ENCODE peak calls at places on chromosome 15, in four cellular contexts. O is fibroblast of villous mesenchyme, P is IMR-90, M is breast epithelium. L is an unnamed sample.

GRCh38 chr15:69056365-69056764 is 41.9 kb downstream of the NOX5 start:
- DNase-seq in O (no peak), P (no peak), M (no peak), L (no peak)

GRCh38 chr15:68550004-68550403 is 28.8 kb upstream of the CORO2B start:
- DNase-seq in O (no peak), P (no peak), M (no peak), L (no peak)

GRCh38 chr15:29945943-29946591 is 123.8 kb upstream of the TJP1 start:
- DNase-seq in O (no peak), P (peak), M (no peak), L (peak)

GRCh38 chr15:80325206-80325605 is 73.2 kb upstream of the CTXND1 start:
- DNase-seq in O (peak), P (no peak), M (no peak), L (peak)

GRCh38 chr15:62269504-62269903 is 104.4 kb upstream of the C2CD4B start:
- DNase-seq in O (peak), P (no peak), M (no peak), L (no peak)

GRCh38 chr15:28003302-28004037 is 95.6 kb downstream of the OCA2 start:
- DNase-seq in O (no peak), P (no peak), M (no peak), L (no peak)

GRCh38 chr15:67063689-67064606 is 1.5 kb upstream of the SMAD3 start:
- DNase-seq in O (peak), P (peak), M (no peak), L (no peak)

GRCh38 chr15:101329309-101329863 is 34.3 kb upstream of the SNRPA1 start:
- DNase-seq in O (no peak), P (no peak), M (no peak), L (no peak)

GRCh38 chr15:67941643-67942315 is 101.9 kb upstream of the RNU6-1 start:
- DNase-seq in O (peak), P (peak), M (no peak), L (peak)

GRCh38 chr15:34791701-34792100 is 3.6 kb downstream of the ACTC1 start:
- DNase-seq in O (no peak), P (peak), M (no peak), L (no peak)

GRCh38 chr15:82126346-82126745 is 80.5 kb upstream of the MEX3B start:
- DNase-seq in O (no peak), P (no peak), M (no peak), L (no peak)

GRCh38 chr15:88331291-88331690 is 74.8 kb upstream of the NTRK3 start:
- DNase-seq in O (no peak), P (peak), M (no peak), L (peak)

GRCh38 chr15:50765202-50765967 is at the start of gene SPPL2A:
- DNase-seq in O (peak), P (peak), M (peak), L (peak)
- TF ChIP-seq CTCF in O (no peak), P (no peak), M (no peak), L (no peak)

GRCh38 chr15:26889298-26889898 is 22.5 kb downstream of the GABRA5 start:
- DNase-seq in O (peak), P (peak), M (no peak), L (peak)
- TF ChIP-seq CTCF in O (peak), P (peak), M (peak), L (peak)

GRCh38 chr15:72117698-72118399 is at the start of gene MYO9A:
- DNase-seq in O (peak), P (peak), M (peak), L (peak)
- TF ChIP-seq CTCF in O (no peak), P (no peak), M (no peak), L (no peak)

GRCh38 chr15:79208179-79208578 is 74.3 kb upstream of the ANKRD34C start:
- DNase-seq in O (no peak), P (no peak), M (no peak), L (no peak)
- TF ChIP-seq CTCF in O (no peak), P (no peak), M (no peak), L (no peak)

GRCh38 chr15:39878401-39878775 is 41.7 kb downstream of the GPR176 start:
- DNase-seq in O (peak), P (peak), M (no peak), L (peak)

GRCh38 chr15:39873978-39874377 is 46.1 kb downstream of the GPR176 start:
- DNase-seq in O (no peak), P (no peak), M (no peak), L (no peak)

GRCh38 chr15:39869858-39870515 is 50.1 kb downstream of the GPR176 start:
- DNase-seq in O (no peak), P (no peak), M (no peak), L (no peak)

GRCh38 chr15:39869251-39869650 is 50.8 kb downstream of the GPR176 start:
- DNase-seq in O (no peak), P (no peak), M (no peak), L (no peak)

DNA sequence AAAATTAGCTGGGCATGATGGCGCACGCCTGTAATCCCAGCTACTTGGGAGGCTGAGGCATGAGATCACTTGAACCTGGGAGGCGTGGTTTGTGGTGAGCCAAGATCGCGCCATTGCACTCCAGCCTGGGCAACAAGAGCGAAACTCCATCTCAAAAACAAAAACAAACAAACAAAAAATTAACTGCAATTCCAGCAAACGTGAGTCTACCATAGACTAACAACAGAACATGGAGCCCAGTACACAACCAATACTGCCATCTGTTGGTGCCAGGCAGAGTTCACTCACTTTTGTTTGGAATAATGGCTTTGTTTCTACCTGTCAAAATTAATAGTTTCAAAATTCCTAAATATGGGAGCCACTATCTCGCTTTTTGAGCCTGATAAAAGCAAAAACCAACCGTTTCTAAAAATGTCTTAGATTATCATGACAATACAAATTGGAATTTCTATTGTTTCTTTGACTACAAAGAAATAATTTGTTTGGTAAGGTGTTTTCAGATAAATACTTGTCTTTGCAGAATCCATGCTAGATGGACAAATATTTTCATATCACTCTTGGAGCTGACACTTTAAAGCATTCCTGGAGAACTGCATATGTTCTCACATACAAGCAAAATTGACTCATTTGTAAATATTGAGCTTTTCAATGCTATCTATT is 45.0 kb downstream of the GPR176 start:
- DNase-seq in O (peak), P (no peak), M (no peak), L (peak)
- TF ChIP-seq CTCF in O (peak), P (peak), M (peak), L (peak)

DNA sequence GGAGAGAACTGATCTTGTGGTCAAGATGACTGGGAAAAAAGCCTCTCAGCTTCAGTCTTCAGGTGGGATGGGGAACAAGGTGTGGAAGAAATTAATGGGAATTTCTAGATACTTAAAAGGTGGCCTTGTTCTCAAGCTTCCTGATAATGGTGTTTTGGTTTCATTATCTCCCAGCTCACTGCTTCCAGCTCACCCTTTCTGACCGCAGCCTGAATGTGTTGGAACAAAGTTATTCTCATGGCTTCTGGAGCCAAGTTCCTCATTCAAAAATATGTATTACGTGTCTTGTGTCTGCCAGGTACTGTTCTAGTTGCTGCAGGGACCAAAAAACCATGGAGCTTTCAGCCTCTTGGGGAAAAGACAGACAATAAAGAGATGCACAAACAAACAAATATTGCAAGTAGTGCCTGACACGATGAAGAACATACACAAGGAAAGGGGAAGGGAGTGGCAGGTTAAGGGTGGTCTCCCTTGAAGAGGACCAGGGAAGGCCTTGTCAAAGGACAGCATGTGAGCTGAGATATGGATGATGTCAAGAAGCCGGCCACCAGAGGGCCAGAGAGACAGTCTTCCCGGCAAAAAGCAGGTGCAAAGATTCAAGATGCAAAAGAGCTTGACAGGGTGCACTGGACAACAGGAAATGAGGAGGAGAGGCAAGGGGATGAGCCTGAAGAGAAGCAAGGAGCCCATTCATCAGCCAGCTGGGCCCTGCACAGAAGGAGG is 35.5 kb downstream of the ARRDC4 start:
- DNase-seq in O (peak), P (no peak), M (no peak), L (no peak)
- TF ChIP-seq CTCF in O (peak), P (no peak), M (peak), L (peak)

GRCh38 chr15:73244333-73244732 is 124.4 kb downstream of the HCN4 start:
- DNase-seq in O (no peak), P (no peak), M (no peak), L (no peak)
- TF ChIP-seq CTCF in O (peak), P (no peak), M (no peak), L (peak)

GRCh38 chr15:85412956-85413854 is 32.8 kb downstream of the AKAP13 start:
- DNase-seq in O (peak), P (peak), M (no peak), L (peak)
- TF ChIP-seq CTCF in O (peak), P (no peak), M (no peak), L (peak)

GRCh38 chr15:58271410-58271809 is 133.2 kb downstream of the AQP9 start:
- DNase-seq in O (no peak), P (no peak), M (no peak), L (no peak)

GRCh38 chr15:58268746-58269145 is 130.6 kb downstream of the AQP9 start:
- DNase-seq in O (no peak), P (no peak), M (no peak), L (no peak)

GRCh38 chr15:58267026-58267425 is 128.8 kb downstream of the AQP9 start:
- DNase-seq in O (no peak), P (no peak), M (no peak), L (no peak)

GRCh38 chr15:58273104-58273503 is 134.9 kb downstream of the AQP9 start:
- DNase-seq in O (no peak), P (no peak), M (no peak), L (no peak)

DNA sequence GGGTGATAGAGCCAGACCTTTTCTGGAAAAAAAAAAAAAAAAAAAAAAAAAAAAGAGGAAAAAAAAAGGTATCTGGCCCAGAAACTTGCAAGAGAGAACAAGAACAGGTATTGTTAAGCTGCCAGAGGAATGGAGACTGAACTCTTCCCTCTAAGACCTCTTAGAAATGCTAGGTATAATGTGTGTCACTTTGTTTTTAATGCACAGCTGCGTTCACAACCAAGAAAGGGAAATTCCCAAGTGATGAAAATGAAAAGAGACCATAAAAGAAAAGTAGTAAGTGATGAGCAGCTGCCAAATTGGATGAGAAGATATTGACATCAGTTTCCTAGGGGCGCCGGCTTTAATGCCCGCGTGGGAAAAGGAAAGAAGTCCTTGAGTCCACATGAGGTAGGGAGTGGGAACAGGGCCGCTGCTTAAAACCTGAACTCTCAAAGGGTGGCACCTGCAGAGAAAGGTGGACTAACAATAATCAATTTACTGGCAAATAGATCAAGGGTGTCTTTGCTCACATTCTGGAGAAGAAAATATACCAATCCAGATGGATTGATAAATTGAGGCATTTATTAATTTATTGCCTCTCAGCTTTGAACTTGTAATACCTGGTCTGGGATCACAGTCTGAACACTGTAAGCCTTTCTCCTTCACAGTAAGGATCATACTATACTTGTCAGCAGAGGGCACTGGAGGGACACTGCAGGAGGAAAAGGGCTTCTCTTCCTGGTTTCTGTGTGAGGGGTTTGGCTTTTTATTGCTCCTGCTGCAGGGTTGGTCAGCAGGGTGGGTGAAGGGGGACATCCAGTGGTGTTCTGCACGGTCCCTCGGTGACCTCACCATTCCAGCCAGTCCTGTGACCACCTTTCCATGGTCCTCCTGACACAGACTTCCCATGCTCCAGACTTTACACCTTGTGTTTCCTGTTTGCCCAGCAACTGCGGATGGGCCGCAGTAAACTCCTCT is 131.6 kb downstream of the AQP9 start:
- DNase-seq in O (peak), P (peak), M (no peak), L (peak)
- TF ChIP-seq CTCF in O (peak), P (peak), M (peak), L (peak)

GRCh38 chr15:56815247-56815646 is 81.9 kb upstream of the ZNF280D start:
- DNase-seq in O (no peak), P (no peak), M (no peak), L (peak)

GRCh38 chr15:56820333-56820732 is 87.0 kb upstream of the ZNF280D start:
- DNase-seq in O (no peak), P (no peak), M (no peak), L (no peak)

GRCh38 chr15:56817690-56818089 is 84.4 kb upstream of the ZNF280D start:
- DNase-seq in O (no peak), P (no peak), M (no peak), L (no peak)

GRCh38 chr15:56814429-56814828 is 81.1 kb upstream of the ZNF280D start:
- DNase-seq in O (no peak), P (no peak), M (no peak), L (no peak)

GRCh38 chr15:56817266-56817665 is 84.0 kb upstream of the ZNF280D start:
- DNase-seq in O (no peak), P (peak), M (no peak), L (peak)
- TF ChIP-seq CTCF in O (no peak), P (no peak), M (no peak), L (no peak)

L was measured in cardiac fibroblast.